ENCODE peak calls at places on chromosome 11, in six cellular contexts. Q, S, K, A, J and X are unnamed samples.

GRCh38 chr11:119293461-119293860 is 23.5 kb downstream of the MCAM start:
- DNase-seq in Q (no peak), S (no peak), K (no peak), A (no peak), J (no peak), X (no peak)

GRCh38 chr11:84558085-84558905 is 1068.8 kb downstream of the DLG2 start:
- DNase-seq in Q (peak; percentile 54), S (peak; percentile 4), K (peak; percentile 64), A (no peak), J (no peak), X (peak; percentile 46)

GRCh38 chr11:96213500-96213899 is 129.5 kb downstream of the MAML2 start:
- DNase-seq in Q (peak; percentile 90), S (no peak), K (peak; percentile 77), A (no peak), J (no peak), X (peak; percentile 13)

GRCh38 chr11:23021287-23021863 is 161.1 kb upstream of the CCDC179 start:
- DNase-seq in Q (peak; percentile 12), S (peak; percentile 21), K (peak; percentile 40), A (no peak), J (no peak), X (peak; percentile 20)

GRCh38 chr11:118666331-118666730 is 13.1 kb downstream of the TREH start:
- DNase-seq in Q (no peak), S (no peak), K (no peak), A (no peak), J (no peak), X (no peak)

GRCh38 chr11:127651888-127652221 is 651.3 kb upstream of the KIRREL3 start:
- DNase-seq in Q (no peak), S (no peak), K (no peak), A (no peak), J (no peak), X (no peak)

GRCh38 chr11:2578006-2578933 is 121.5 kb downstream of the KCNQ1OT1 start:
- DNase-seq in Q (no peak), S (no peak), K (no peak), A (peak; percentile 53), J (no peak), X (no peak)

GRCh38 chr11:8209208-8209807 is 40.5 kb upstream of the RIC3 start:
- DNase-seq in Q (no peak), S (no peak), K (no peak), A (no peak), J (peak; percentile 13), X (no peak)